ENCODE peak calls at places on chromosomes 12 and 14, in nine cellular contexts. Y, X, T, F, D, A, Z, R and Q are unnamed samples. For H3K4me1, the result is how much of the 10 kb centered on the place peaks cover.

GRCh38 chr14:31090872-31091764 is 64.9 kb upstream of the STRN3 start:
- DNase-seq in F (peak), X (no peak), Y (no peak), D (peak), T (peak), A (peak), R (peak), Z (no peak), Q (peak)

GRCh38 chr14:39342768-39343167 is 89.5 kb downstream of the FBXO33 start:
- DNase-seq in A (no peak), X (no peak), F (no peak), D (no peak), R (no peak), Z (no peak), T (no peak), Y (no peak), Q (peak)

GRCh38 chr12:64258576-64258975 is 36.5 kb upstream of the KICS2 start:
- DNase-seq in Z (no peak), T (no peak), Y (no peak), R (no peak), D (no peak), A (no peak), X (no peak), F (no peak), Q (no peak)

GRCh38 chr14:86826641-86827040 is 1166.3 kb downstream of the GALC start:
- DNase-seq in T (no peak), Z (no peak), X (no peak), A (no peak), F (no peak), R (no peak), D (no peak), Y (no peak), Q (no peak)

GRCh38 chr12:113794774-113795173 is 171.4 kb downstream of the RBM19 start:
- DNase-seq in Y (no peak), Z (no peak), A (no peak), F (no peak), T (no peak), X (no peak), R (no peak), D (no peak), Q (no peak)

GRCh38 chr14:99029916-99030305 is 242.1 kb downstream of the BCL11B start:
- DNase-seq in T (no peak), Y (no peak), F (no peak), R (no peak), Z (no peak), A (no peak), D (no peak), X (no peak), Q (no peak)

GRCh38 chr12:49519574-49519936 is 19.3 kb upstream of the KCNH3 start:
- DNase-seq in R (no peak), A (no peak), T (no peak), F (no peak), D (no peak), Y (no peak), X (no peak), Z (no peak), Q (no peak)

GRCh38 chr14:51302319-51303030 is 62.4 kb downstream of the TMX1 start:
- DNase-seq in D (no peak), X (no peak), T (no peak), A (peak), F (no peak), Z (no peak), Y (no peak), R (no peak), Q (no peak)

GRCh38 chr12:77625441-77625840 is 205.3 kb upstream of the NAV3 start:
- DNase-seq in Y (no peak), F (no peak), A (peak), Z (no peak), D (no peak), T (no peak), R (no peak), X (no peak), Q (peak)

GRCh38 chr14:92747701-92748258 is 647 bp downstream of the LGMN start:
- DNase-seq in X (no peak), R (no peak), A (peak), D (peak), T (no peak), Y (no peak), F (peak), Z (no peak), Q (peak)

GRCh38 chr14:105350450-105351244 is 36.1 kb downstream of the PACS2 start:
- DNase-seq in R (no peak), A (no peak), X (no peak), D (no peak), T (no peak), Y (peak), F (no peak), Z (no peak), Q (no peak)

GRCh38 chr14:90383731-90384542 is 12.9 kb upstream of the CALM1 start:
- DNase-seq in Y (peak), T (no peak), R (peak), Z (peak), A (peak), D (peak), X (peak), F (peak), Q (no peak)

GRCh38 chr14:102948698-102949061 is 26.2 kb downstream of the AMN start:
- DNase-seq in R (no peak), F (no peak), T (no peak), Y (no peak), Z (no peak), X (no peak), A (no peak), D (no peak), Q (no peak)

GRCh38 chr12:66352197-66352596 is 49.9 kb downstream of the HELB start:
- DNase-seq in R (no peak), T (peak), A (peak), Z (no peak), Y (no peak), F (peak), D (peak), X (no peak), Q (peak)

GRCh38 chr12:48038085-48038484 is 33.8 kb upstream of the COL2A1 start:
- DNase-seq in A (no peak), Z (no peak), X (no peak), D (no peak), Y (no peak), T (no peak), F (no peak), R (no peak), Q (no peak)

GRCh38 chr14:93977790-93978581 is 1.6 kb upstream of the ASB2 start:
- DNase-seq in F (no peak), X (peak), Y (no peak), R (no peak), Z (no peak), T (no peak), A (no peak), D (peak), Q (no peak)

GRCh38 chr14:100839573-100840175 is 13.8 kb downstream of the MEG3 start:
- DNase-seq in A (no peak), T (no peak), R (no peak), F (no peak), Z (peak), D (no peak), Y (peak), X (no peak), Q (no peak)

GRCh38 chr12:52248541-52249035 is 15.5 kb downstream of the KRT7 start:
- DNase-seq in D (no peak), X (peak), F (peak), T (no peak), Z (no peak), Y (no peak), R (peak), A (no peak), Q (no peak)

GRCh38 chr12:57134949-57135348 is 6.7 kb downstream of the LRP1 start:
- DNase-seq in R (no peak), T (no peak), A (no peak), Z (no peak), Y (peak), X (no peak), D (no peak), F (peak), Q (no peak)

GRCh38 chr12:56256326-56256960 is 1.7 kb downstream of the ANKRD52 start:
- DNase-seq in Y (no peak), A (peak), D (no peak), F (no peak), R (no peak), X (peak), T (no peak), Z (no peak), Q (no peak)

GRCh38 chr12:121089031-121089812 is 43.5 kb upstream of the P2RX7 start:
- DNase-seq in Y (no peak), R (no peak), X (no peak), F (no peak), Z (no peak), D (peak), T (peak), A (no peak), Q (no peak)

GRCh38 chr12:91367234-91367849 is 184.7 kb upstream of the DCN start:
- DNase-seq in R (no peak), A (peak), Z (no peak), X (no peak), Y (no peak), F (peak), D (no peak), T (peak), Q (no peak)

GRCh38 chr14:85622986-85623385 is 93.0 kb downstream of the FLRT2 start:
- DNase-seq in F (no peak), A (no peak), X (no peak), R (no peak), T (no peak), Y (no peak), Z (no peak), D (no peak), Q (no peak)

GRCh38 chr12:51923506-51924365 is 16.4 kb downstream of the ACVRL1 start:
- DNase-seq in A (peak), T (no peak), R (no peak), Y (peak), F (peak), Z (peak), X (peak), D (no peak), Q (no peak)

GRCh38 chr14:104139460-104140212 is 1.2 kb downstream of the KIF26A start:
- DNase-seq in D (no peak), X (peak), Z (peak), R (no peak), T (no peak), A (no peak), F (no peak), Y (peak), Q (no peak)

GRCh38 chr12:95181103-95181502 is 36.2 kb downstream of the FGD6 start:
- DNase-seq in X (no peak), T (no peak), A (no peak), Z (no peak), R (no peak), D (no peak), Y (no peak), F (no peak), Q (no peak)

GRCh38 chr12:65278576-65279386 is at the start of gene MSRB3:
- DNase-seq in D (no peak), Y (peak), A (peak), F (peak), R (peak), Z (peak), T (peak), X (peak), Q (peak)

GRCh38 chr14:60724080-60724618 is at the start of gene SIX4:
- DNase-seq in X (peak), Y (no peak), T (peak), Z (peak), R (peak), D (peak), F (peak), A (peak), Q (peak)

GRCh38 chr14:38762436-38762835 is 340.6 kb downstream of the SEC23A start:
- DNase-seq in A (no peak), D (no peak), F (no peak), R (no peak), T (no peak), Z (no peak), Y (no peak), X (no peak), Q (no peak)

GRCh38 chr14:90781344-90781761 is 34.9 kb downstream of the TTC7B start:
- DNase-seq in T (no peak), Y (no peak), X (no peak), A (peak), D (no peak), Z (no peak), F (no peak), R (no peak), Q (peak)

GRCh38 chr12:104136577-104136976 is 1.4 kb downstream of the NFYB start:
- DNase-seq in A (peak), R (no peak), F (no peak), D (no peak), Z (no peak), T (no peak), X (no peak), Y (no peak), Q (no peak)
- H3K4me1 ChIP-seq in A (under half), R (under half), F (under half), D (under half), Z (half or more), T (half or more), X (under half), Y (under half), Q (under half)

DNA sequence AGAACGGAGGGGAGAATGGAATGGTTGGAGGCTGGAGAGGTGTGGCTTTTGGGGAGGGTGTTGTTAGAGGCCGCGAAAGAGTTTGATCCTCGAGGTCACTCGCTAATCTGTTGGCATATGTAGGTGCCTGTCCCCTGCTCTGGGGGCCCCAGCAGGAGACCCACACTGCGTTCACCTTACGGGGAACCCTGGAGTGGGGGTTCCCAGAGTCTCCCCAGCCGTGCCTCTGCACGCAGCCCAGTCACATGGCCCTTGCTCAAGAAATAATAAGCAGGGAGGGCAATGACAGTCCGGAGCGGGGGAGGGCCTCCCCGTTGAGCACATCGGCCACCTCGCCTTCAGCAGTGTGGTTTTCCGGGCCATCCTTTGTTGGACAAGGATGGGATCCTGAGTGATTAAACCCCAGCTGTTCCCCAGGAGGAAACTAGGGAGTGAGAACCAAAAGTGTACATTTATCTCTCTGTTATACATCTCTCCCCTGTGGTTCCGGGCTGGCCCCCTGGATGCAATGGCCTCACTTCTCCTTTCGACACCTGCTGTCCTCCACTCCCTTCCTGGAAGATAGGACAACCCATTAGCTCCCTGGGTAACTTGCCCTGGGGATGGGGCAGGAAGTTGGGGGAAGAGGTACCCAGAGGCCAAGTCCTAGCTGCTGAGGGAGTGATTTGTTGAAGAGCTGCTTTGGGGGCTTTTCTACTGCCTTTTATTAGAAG is 1.3 kb downstream of the PLEKHG3 start:
- DNase-seq in F (no peak), X (no peak), Z (no peak), R (no peak), T (no peak), D (peak), Y (peak), A (no peak), Q (no peak)
- H3K4me1 ChIP-seq in F (under half), X (under half), Z (half or more), R (under half), T (half or more), D (under half), Y (half or more), A (half or more), Q (under half)

DNA sequence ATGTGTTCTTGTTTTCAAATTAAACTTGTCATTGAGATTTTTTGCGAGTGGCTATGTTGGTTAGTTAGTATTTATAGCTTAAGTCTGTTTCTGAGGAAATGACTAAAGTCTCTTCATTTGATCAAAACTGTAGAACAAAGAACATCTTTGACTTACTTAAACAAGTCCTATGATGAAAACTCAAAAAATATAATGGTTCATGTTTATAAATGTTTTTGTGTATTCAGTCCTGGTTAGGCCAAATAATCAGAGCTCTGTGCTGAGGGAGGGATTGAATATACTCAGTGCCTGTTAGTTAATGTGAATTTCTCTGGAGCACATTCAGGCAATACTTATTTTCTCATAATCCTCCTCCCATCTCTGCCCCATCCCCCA is 51.8 kb downstream of the PPFIBP1 start:
- DNase-seq in Y (no peak), Z (no peak), D (no peak), R (no peak), F (no peak), T (no peak), X (no peak), A (peak), Q (no peak)
- H3K4me1 ChIP-seq in Y (under half), Z (under half), D (under half), R (under half), F (under half), T (under half), X (under half), A (half or more), Q (half or more)

DNA sequence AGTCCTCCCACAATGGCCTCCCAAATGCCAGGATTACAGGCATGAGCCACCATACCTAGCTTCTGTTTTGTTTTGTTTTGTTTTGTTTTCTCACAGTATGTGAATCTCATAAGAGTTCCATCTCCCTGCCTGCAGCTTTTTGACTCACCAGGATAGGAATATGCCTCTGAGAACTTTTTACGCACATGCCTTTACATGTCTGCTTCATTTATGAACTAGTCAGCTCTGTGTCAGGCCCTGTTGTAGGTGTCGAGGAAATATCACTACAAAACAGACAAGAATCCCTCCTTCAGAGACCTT is 89.0 kb downstream of the BORCS5 start:
- DNase-seq in Z (no peak), F (peak), Y (no peak), T (no peak), A (no peak), R (no peak), D (no peak), X (no peak), Q (peak)
- H3K4me1 ChIP-seq in Z (under half), F (under half), Y (under half), T (half or more), A (under half), R (under half), D (under half), X (under half), Q (under half)

GRCh38 chr12:124543052-124543590 is 24.3 kb downstream of the NCOR2 start:
- DNase-seq in T (peak), X (no peak), R (no peak), Z (no peak), F (peak), Y (peak), A (no peak), D (peak), Q (no peak)
- H3K4me1 ChIP-seq in T (half or more), X (half or more), R (under half), Z (half or more), F (under half), Y (half or more), A (under half), D (under half), Q (under half)

DNA sequence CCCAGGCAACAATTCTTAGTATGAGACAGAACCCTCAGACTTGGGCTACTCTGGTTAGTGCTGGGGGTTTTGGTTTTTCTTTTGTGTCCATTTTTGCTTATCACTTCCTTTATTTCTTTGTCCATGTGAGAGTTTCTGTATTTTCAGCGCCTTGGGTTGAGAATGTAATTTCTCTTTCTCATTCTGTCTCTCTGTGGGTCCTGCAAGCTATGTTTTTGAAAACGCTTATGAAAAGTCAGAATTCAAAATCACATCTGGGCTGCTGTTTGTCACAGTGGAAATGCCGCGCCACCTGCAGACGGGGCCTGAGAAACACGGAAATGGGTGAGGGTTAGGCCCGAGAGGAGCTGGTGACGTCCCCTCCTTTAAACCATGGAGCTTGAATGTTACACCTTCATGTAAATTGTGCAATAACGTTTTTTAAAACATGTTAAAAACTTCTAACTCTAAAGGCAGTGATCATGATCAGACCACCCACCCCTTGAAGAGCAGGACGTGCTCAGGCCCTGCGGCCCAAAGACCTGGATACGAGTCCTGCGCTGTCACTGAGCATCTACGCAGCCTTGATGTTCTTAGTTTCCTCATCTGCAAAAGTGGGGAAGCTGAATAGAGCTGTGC is 26.1 kb downstream of the JDP2 start:
- DNase-seq in Y (no peak), T (no peak), F (peak), Z (no peak), D (no peak), R (no peak), A (no peak), X (no peak), Q (no peak)
- H3K4me1 ChIP-seq in Y (half or more), T (half or more), F (half or more), Z (half or more), D (under half), R (under half), A (under half), X (half or more), Q (under half)

GRCh38 chr14:73776194-73776537 is 62.0 kb upstream of the PNMA1 start:
- DNase-seq in F (peak), R (no peak), T (no peak), Y (no peak), Z (no peak), X (no peak), A (no peak), D (no peak), Q (no peak)

GRCh38 chr14:73774671-73775070 is 60.5 kb upstream of the PNMA1 start:
- DNase-seq in R (no peak), D (no peak), Y (peak), A (no peak), Z (no peak), T (no peak), F (no peak), X (no peak), Q (no peak)

GRCh38 chr14:73774244-73774575 is 60.0 kb upstream of the PNMA1 start:
- DNase-seq in Z (no peak), F (no peak), R (no peak), A (no peak), Y (peak), T (no peak), D (no peak), X (no peak), Q (no peak)

GRCh38 chr14:73777420-73777819 is 63.2 kb upstream of the PNMA1 start:
- DNase-seq in D (no peak), X (no peak), F (no peak), A (no peak), R (no peak), Y (no peak), T (no peak), Z (no peak), Q (no peak)

GRCh38 chr14:73775339-73776193 is 61.4 kb upstream of the PNMA1 start:
- DNase-seq in D (no peak), Z (no peak), Y (no peak), F (no peak), R (no peak), X (no peak), A (no peak), T (no peak), Q (no peak)
- H3K4me1 ChIP-seq in D (under half), Z (half or more), Y (half or more), F (under half), R (under half), X (half or more), A (under half), T (under half), Q (under half)

DNA sequence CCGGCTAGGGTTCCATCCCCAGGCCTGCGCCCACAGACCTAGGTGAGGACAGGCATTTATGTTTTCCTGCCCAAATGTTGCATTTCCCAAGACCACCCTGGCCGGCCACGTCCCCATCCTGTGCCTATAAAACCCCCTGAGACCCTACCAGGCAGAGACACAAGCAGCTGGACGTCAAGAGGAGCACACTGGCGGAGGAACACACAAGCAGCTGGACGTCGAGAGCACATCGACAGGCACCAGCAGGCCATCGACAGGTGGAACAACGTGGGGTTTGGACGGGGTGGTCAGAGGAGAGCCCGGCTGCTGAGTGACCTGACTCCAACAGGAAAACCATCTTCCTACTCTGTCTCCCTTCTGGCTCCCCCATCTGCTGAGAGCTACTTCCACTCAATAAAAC is 19.6 kb upstream of the LDHB start:
- DNase-seq in Z (no peak), R (no peak), Y (no peak), A (no peak), D (no peak), F (no peak), T (no peak), X (no peak), Q (no peak)
- H3K4me1 ChIP-seq in Z (under half), R (under half), Y (under half), A (under half), D (under half), F (under half), T (under half), X (under half), Q (under half)